ENCODE peak calls at places on chromosomes 1 and 21, in five cellular contexts. F is heart left ventricle, G is NCI-H510A treated with DMSO at 0.1 percent for 48 hours, D is activated gamma-delta T cell treated with Interleukin-2 at 50 U/mL for 16 hours, W is DMS79 treated with DMSO at 0.1 percent for 48 hours. R is an unnamed sample.

GRCh38 chr1:77273891-77274290 is 7.9 kb upstream of the AK5 start:
- DNase-seq in D (no peak), G (no peak), W (no peak), F (no peak), R (no peak)

GRCh38 chr1:186617860-186618780 is 62.1 kb downstream of the PTGS2 start:
- DNase-seq in W (peak; percentile 4), G (peak; percentile 14), F (peak; percentile 75), D (peak; percentile 17), R (peak; percentile 47)

GRCh38 chr1:119702384-119702783 is 9.3 kb upstream of the PHGDH start:
- DNase-seq in W (no peak), G (no peak), F (no peak), D (no peak), R (no peak)

GRCh38 chr1:11804666-11805453 is 904 bp downstream of the MTHFR start:
- DNase-seq in G (peak; percentile 68), F (no peak), D (no peak), W (peak; percentile 83), R (no peak)

GRCh38 chr1:40848530-40849189 is 13.5 kb downstream of the CITED4 start:
- DNase-seq in F (peak; percentile 74), W (peak; percentile 38), G (peak; percentile 93), D (no peak), R (no peak)

GRCh38 chr21:26007911-26008579 is 162.5 kb downstream of the APP start:
- DNase-seq in F (no peak), G (peak; percentile 77), W (peak; percentile 8), D (no peak), R (no peak)

GRCh38 chr1:45198185-45198584 is 8.2 kb downstream of the ZSWIM5 start:
- DNase-seq in F (no peak), G (no peak), D (no peak), W (no peak), R (no peak)

GRCh38 chr1:236516929-236517704 is 6.7 kb upstream of the LGALS8 start:
- DNase-seq in D (peak; percentile 37), W (peak; percentile 79), G (peak; percentile 19), F (no peak), R (no peak)

GRCh38 chr1:199073166-199073565 is 434.3 kb downstream of the PTPRC start:
- DNase-seq in W (no peak), F (no peak), D (no peak), G (no peak), R (no peak)

GRCh38 chr1:97603776-97604175 is 317.1 kb downstream of the DPYD start:
- DNase-seq in G (no peak), D (no peak), W (no peak), F (no peak), R (no peak)

GRCh38 chr1:211113566-211113965 is 20.4 kb downstream of the KCNH1 start:
- DNase-seq in G (no peak), W (no peak), F (no peak), D (no peak), R (no peak)

GRCh38 chr1:77624102-77624501 is 58.4 kb downstream of the ZZZ3 start:
- DNase-seq in F (no peak), D (no peak), G (no peak), W (no peak), R (no peak)

GRCh38 chr1:207713529-207713928 is 38.3 kb upstream of the CD46 start:
- DNase-seq in W (no peak), G (no peak), F (no peak), D (no peak), R (no peak)

GRCh38 chr1:230047114-230047865 is 19.7 kb upstream of the GALNT2 start:
- DNase-seq in G (no peak), F (no peak), W (no peak), D (no peak), R (no peak)

GRCh38 chr1:58447047-58447446 is 99.5 kb downstream of the OMA1 start:
- DNase-seq in F (no peak), G (no peak), D (no peak), W (no peak), R (no peak)

GRCh38 chr1:159509440-159510222 is 26.2 kb downstream of the OR10J5 start:
- DNase-seq in D (no peak), F (no peak), G (no peak), W (no peak), R (no peak)

GRCh38 chr1:10228528-10228927 is 18.2 kb downstream of the KIF1B start:
- DNase-seq in G (no peak), F (no peak), D (no peak), W (no peak), R (no peak)

GRCh38 chr1:177301425-177302124 is 130.8 kb downstream of the BRINP2 start:
- DNase-seq in F (no peak), G (no peak), W (no peak), D (no peak), R (no peak)

GRCh38 chr1:94668528-94668927 is 127.0 kb upstream of the F3 start:
- DNase-seq in F (no peak), D (no peak), W (no peak), G (no peak), R (no peak)

GRCh38 chr1:24900985-24901781 is 28.9 kb downstream of the RUNX3 start:
- DNase-seq in W (no peak), F (no peak), D (no peak), G (no peak), R (no peak)

GRCh38 chr1:25090707-25091422 is 141.4 kb downstream of the SYF2 start:
- DNase-seq in D (no peak), F (no peak), W (no peak), G (no peak), R (no peak)

GRCh38 chr1:223106856-223107255 is 36.2 kb downstream of the TLR5 start:
- DNase-seq in D (no peak), G (no peak), F (no peak), W (peak; percentile 28), R (no peak)

GRCh38 chr1:83497563-83497962 is 501.4 kb downstream of the TTLL7 start:
- DNase-seq in F (no peak), W (no peak), D (no peak), G (no peak), R (no peak)

GRCh38 chr1:219837274-219837993 is 90.9 kb downstream of the SLC30A10 start:
- DNase-seq in G (peak; percentile 75), D (no peak), W (peak; percentile 31), F (no peak), R (no peak)

GRCh38 chr1:244242446-244242845 is 191.4 kb downstream of the ZBTB18 start:
- DNase-seq in D (no peak), F (no peak), W (no peak), G (no peak), R (no peak)

R was measured in B cell.